ENCODE peak calls at places on chromosomes 5 and 9, in seven cellular contexts. Y is body of pancreas; A is GM04503; U is pancreas; N is midbrain; F is C1 segment of cervical spinal cord; Q is activated CD4-positive, alpha-beta T cell treated with anti-CD3 and anti-CD28 coated beads, Interleukin-2, amount 50 U/mL, for 1 hour. J is an unnamed sample.

GRCh38 chr5:43401827-43402226 is 10.4 kb downstream of the CCL28 start:
- DNase-seq in Y (no peak), F (no peak), N (no peak), Q (no peak), A (no peak), U (no peak), J (no peak)

GRCh38 chr5:168851902-168852321 is 272.7 kb upstream of the PANK3 start:
- DNase-seq in F (no peak), U (no peak), Y (no peak), Q (no peak), A (peak; percentile 64), N (no peak), J (no peak)

GRCh38 chr9:34612788-34613390 is 992 bp upstream of the RPP25L start:
- DNase-seq in F (no peak), N (peak; percentile 89), Y (peak; percentile 81), Q (peak; percentile 60), U (peak; percentile 76), A (no peak), J (peak; percentile 75)

GRCh38 chr5:172446336-172447051 is 7.8 kb downstream of the SH3PXD2B start:
- DNase-seq in F (no peak), U (no peak), Y (no peak), A (no peak), Q (no peak), N (no peak), J (no peak)

GRCh38 chr5:170832241-170832640 is 29.6 kb upstream of the RANBP17 start:
- DNase-seq in A (no peak), U (no peak), Q (no peak), N (no peak), F (no peak), Y (no peak), J (no peak)

GRCh38 chr9:137366891-137367381 is 56.0 kb downstream of the EXD3 start:
- DNase-seq in Q (no peak), F (no peak), Y (no peak), N (no peak), U (no peak), A (no peak), J (peak; percentile 22)

GRCh38 chr5:150153957-150154617 is 1.6 kb downstream of the PDGFRB start:
- DNase-seq in U (no peak), A (no peak), F (no peak), Q (no peak), Y (no peak), N (no peak), J (no peak)

GRCh38 chr5:154444559-154445421 is 1.0 kb upstream of the SAP30L start:
- DNase-seq in U (no peak), Q (peak; percentile 4), A (no peak), F (no peak), Y (peak; percentile 22), N (no peak), J (peak; percentile 48)

GRCh38 chr5:181188700-181189362 is 16.2 kb downstream of the TRIM7 start:
- DNase-seq in F (no peak), U (peak; percentile 80), Y (peak; percentile 82), Q (peak; percentile 74), A (no peak), N (no peak), J (peak; percentile 76)

GRCh38 chr9:106127771-106128170 is 433.4 kb downstream of the TMEM38B start:
- DNase-seq in Q (no peak), Y (no peak), N (no peak), A (no peak), F (no peak), U (no peak), J (no peak)

GRCh38 chr5:9339206-9339818 is 206.6 kb downstream of the SEMA5A start:
- DNase-seq in Q (no peak), U (no peak), N (no peak), A (no peak), Y (no peak), F (no peak), J (no peak)

GRCh38 chr9:5186416-5187169 is 1.2 kb upstream of the INSL6 start:
- DNase-seq in N (peak; percentile 20), A (peak; percentile 1), Y (peak; percentile 60), U (no peak), Q (peak; percentile 53), F (no peak), J (no peak)

GRCh38 chr5:96354237-96354636 is 78.8 kb downstream of the PCSK1 start:
- DNase-seq in U (no peak), Q (no peak), N (no peak), F (no peak), A (no peak), Y (no peak), J (no peak)

GRCh38 chr9:128416014-128416413 is 4.6 kb upstream of the CERCAM start:
- DNase-seq in A (no peak), N (no peak), Q (no peak), U (no peak), F (no peak), Y (no peak), J (no peak)

GRCh38 chr9:115422932-115423440 is 305.0 kb upstream of the TNC start:
- DNase-seq in N (no peak), Q (no peak), A (no peak), Y (no peak), U (no peak), F (no peak), J (no peak)

GRCh38 chr9:81892440-81892839 is 35.8 kb upstream of the SPATA31D4 start:
- DNase-seq in A (no peak), Y (no peak), N (no peak), U (no peak), F (no peak), Q (no peak), J (no peak)

GRCh38 chr5:65268520-65268919 is 213.2 kb downstream of the ADAMTS6 start:
- DNase-seq in F (no peak), Y (no peak), N (no peak), A (no peak), U (no peak), Q (no peak), J (no peak)

GRCh38 chr9:114694719-114695269 is 12.8 kb upstream of the TEX48 start:
- DNase-seq in F (no peak), A (no peak), U (no peak), Q (no peak), N (no peak), Y (no peak), J (no peak)

GRCh38 chr5:31232273-31232888 is 38.9 kb downstream of the CDH6 start:
- DNase-seq in Q (no peak), A (peak; percentile 12), Y (peak; percentile 22), N (peak; percentile 71), F (no peak), U (no peak), J (no peak)

GRCh38 chr9:133117271-133118178 is 3.5 kb downstream of the RALGDS start:
- DNase-seq in F (no peak), Q (no peak), U (peak; percentile 90), A (peak; percentile 40), Y (peak; percentile 92), N (peak; percentile 92), J (peak; percentile 53)

GRCh38 chr9:70609542-70610286 is 195.3 kb upstream of the KLF9 start:
- DNase-seq in N (no peak), A (peak; percentile 89), F (no peak), Y (peak; percentile 43), U (no peak), Q (no peak), J (no peak)